ENCODE peak calls at places on chromosomes 3 and 15, in four cellular contexts. One of them, this sample, is unnamed.

GRCh38 chr15:71374607-71375352 is 259.5 kb downstream of the THSD4 start:
- DNase-seq in breast epithelium: no peak
- DNase-seq in IMR-90: peak; percentile 82
- DNase-seq in aorta: no peak
- DNase-seq in this sample: no peak

GRCh38 chr3:34396288-34396687 is 597.9 kb downstream of the PDCD6IP start:
- DNase-seq in breast epithelium: no peak
- DNase-seq in IMR-90: no peak
- DNase-seq in aorta: no peak
- DNase-seq in this sample: no peak

GRCh38 chr3:99895706-99896441 is 78.2 kb downstream of the CMSS1 start:
- DNase-seq in breast epithelium: no peak
- DNase-seq in IMR-90: peak; percentile 95
- DNase-seq in aorta: no peak
- DNase-seq in this sample: no peak

GRCh38 chr3:3196148-3196861 is 16.8 kb upstream of the CRBN start:
- DNase-seq in breast epithelium: no peak
- DNase-seq in IMR-90: no peak
- DNase-seq in aorta: no peak
- DNase-seq in this sample: no peak

GRCh38 chr15:65310431-65311137 is 6.1 kb downstream of the RNU5B-1 start:
- DNase-seq in breast epithelium: no peak
- DNase-seq in IMR-90: peak; percentile 15
- DNase-seq in aorta: no peak
- DNase-seq in this sample: no peak

GRCh38 chr15:86489992-86490391 is 410.3 kb downstream of the AGBL1 start:
- DNase-seq in breast epithelium: no peak
- DNase-seq in IMR-90: no peak
- DNase-seq in aorta: no peak
- DNase-seq in this sample: no peak

GRCh38 chr3:15305366-15305844 is 27.0 kb downstream of the SH3BP5 start:
- DNase-seq in breast epithelium: no peak
- DNase-seq in IMR-90: peak; percentile 49
- DNase-seq in aorta: no peak
- DNase-seq in this sample: no peak

GRCh38 chr3:132344666-132345280 is 27.6 kb downstream of the ACP3 start:
- DNase-seq in breast epithelium: no peak
- DNase-seq in IMR-90: peak; percentile 36
- DNase-seq in aorta: no peak
- DNase-seq in this sample: no peak

GRCh38 chr3:36740822-36741221 is 23.5 kb downstream of the DCLK3 start:
- DNase-seq in breast epithelium: no peak
- DNase-seq in IMR-90: no peak
- DNase-seq in aorta: no peak
- DNase-seq in this sample: no peak

GRCh38 chr15:77002436-77002835 is 7.5 kb downstream of the PSTPIP1 start:
- DNase-seq in breast epithelium: no peak
- DNase-seq in IMR-90: no peak
- DNase-seq in aorta: peak; percentile 35
- DNase-seq in this sample: no peak

GRCh38 chr3:149625795-149626194 is 32.0 kb downstream of the WWTR1 start:
- DNase-seq in breast epithelium: no peak
- DNase-seq in IMR-90: no peak
- DNase-seq in aorta: no peak
- DNase-seq in this sample: no peak

GRCh38 chr15:68344600-68344999 is 67.1 kb downstream of the FEM1B start:
- DNase-seq in breast epithelium: no peak
- DNase-seq in IMR-90: no peak
- DNase-seq in aorta: no peak
- DNase-seq in this sample: no peak

GRCh38 chr3:98457543-98457942 is 5.5 kb upstream of the OR5K1 start:
- DNase-seq in breast epithelium: no peak
- DNase-seq in IMR-90: no peak
- DNase-seq in aorta: no peak
- DNase-seq in this sample: no peak

GRCh38 chr3:188026191-188026968 is 127.6 kb upstream of the LPP start:
- DNase-seq in breast epithelium: no peak
- DNase-seq in IMR-90: no peak
- DNase-seq in aorta: no peak
- DNase-seq in this sample: no peak

GRCh38 chr3:39972508-39972907 is 163.1 kb downstream of the MYRIP start:
- DNase-seq in breast epithelium: no peak
- DNase-seq in IMR-90: no peak
- DNase-seq in aorta: no peak
- DNase-seq in this sample: no peak

GRCh38 chr15:67999320-68000100 is 54.6 kb upstream of the PIAS1 start:
- DNase-seq in breast epithelium: no peak
- DNase-seq in IMR-90: no peak
- DNase-seq in aorta: no peak
- DNase-seq in this sample: no peak

GRCh38 chr3:55591893-55592292 is 104.8 kb upstream of the WNT5A start:
- DNase-seq in breast epithelium: no peak
- DNase-seq in IMR-90: peak; percentile 38
- DNase-seq in aorta: peak; percentile 66
- DNase-seq in this sample: no peak

GRCh38 chr3:10534066-10534465 is 28.7 kb upstream of the ATP2B2 start:
- DNase-seq in breast epithelium: no peak
- DNase-seq in IMR-90: no peak
- DNase-seq in aorta: no peak
- DNase-seq in this sample: peak; percentile 34

GRCh38 chr15:51874751-51875644 is 45.5 kb downstream of the TMOD3 start:
- DNase-seq in breast epithelium: no peak
- DNase-seq in IMR-90: peak; percentile 99
- DNase-seq in aorta: no peak
- DNase-seq in this sample: no peak

GRCh38 chr3:72299321-72299802 is 514.4 kb upstream of the PROK2 start:
- DNase-seq in breast epithelium: no peak
- DNase-seq in IMR-90: peak; percentile 59
- DNase-seq in aorta: no peak
- DNase-seq in this sample: no peak

GRCh38 chr3:115239717-115240116 is 92.6 kb upstream of the ZBTB20 start:
- DNase-seq in breast epithelium: no peak
- DNase-seq in IMR-90: peak; percentile 100
- DNase-seq in aorta: peak; percentile 79
- DNase-seq in this sample: peak; percentile 87

GRCh38 chr3:196360586-196360985 is 22.4 kb upstream of the TM4SF19 start:
- DNase-seq in breast epithelium: no peak
- DNase-seq in IMR-90: peak; percentile 13
- DNase-seq in aorta: no peak
- DNase-seq in this sample: no peak

GRCh38 chr3:78856164-78856563 is 911.6 kb downstream of the ROBO1 start:
- DNase-seq in breast epithelium: no peak
- DNase-seq in IMR-90: no peak
- DNase-seq in aorta: no peak
- DNase-seq in this sample: no peak

GRCh38 chr3:162141232-162141631 is 644.6 kb downstream of the OTOL1 start:
- DNase-seq in breast epithelium: no peak
- DNase-seq in IMR-90: peak; percentile 77
- DNase-seq in aorta: no peak
- DNase-seq in this sample: no peak

GRCh38 chr3:49998326-49998725 is 58.4 kb downstream of the RBM6 start:
- DNase-seq in breast epithelium: no peak
- DNase-seq in IMR-90: peak; percentile 72
- DNase-seq in aorta: no peak
- DNase-seq in this sample: no peak

GRCh38 chr15:37931321-37931720 is 3.1 kb upstream of the TMCO5A start:
- DNase-seq in breast epithelium: no peak
- DNase-seq in IMR-90: peak; percentile 33
- DNase-seq in aorta: no peak
- DNase-seq in this sample: no peak

GRCh38 chr3:169199283-169199682 is 464.2 kb downstream of the MECOM start:
- DNase-seq in breast epithelium: no peak
- DNase-seq in IMR-90: no peak
- DNase-seq in aorta: no peak
- DNase-seq in this sample: no peak

GRCh38 chr3:25903371-25903770 is 113.5 kb downstream of the OXSM start:
- DNase-seq in breast epithelium: no peak
- DNase-seq in IMR-90: no peak
- DNase-seq in aorta: no peak
- DNase-seq in this sample: no peak

GRCh38 chr3:25907081-25907480 is 117.2 kb downstream of the OXSM start:
- DNase-seq in breast epithelium: no peak
- DNase-seq in IMR-90: no peak
- DNase-seq in aorta: no peak
- DNase-seq in this sample: no peak

GRCh38 chr3:25904248-25904647 is 114.4 kb downstream of the OXSM start:
- DNase-seq in breast epithelium: no peak
- DNase-seq in IMR-90: no peak
- DNase-seq in aorta: no peak
- DNase-seq in this sample: no peak

GRCh38 chr3:25902586-25902985 is 112.7 kb downstream of the OXSM start:
- DNase-seq in breast epithelium: no peak
- DNase-seq in IMR-90: no peak
- DNase-seq in aorta: no peak
- DNase-seq in this sample: no peak

DNA sequence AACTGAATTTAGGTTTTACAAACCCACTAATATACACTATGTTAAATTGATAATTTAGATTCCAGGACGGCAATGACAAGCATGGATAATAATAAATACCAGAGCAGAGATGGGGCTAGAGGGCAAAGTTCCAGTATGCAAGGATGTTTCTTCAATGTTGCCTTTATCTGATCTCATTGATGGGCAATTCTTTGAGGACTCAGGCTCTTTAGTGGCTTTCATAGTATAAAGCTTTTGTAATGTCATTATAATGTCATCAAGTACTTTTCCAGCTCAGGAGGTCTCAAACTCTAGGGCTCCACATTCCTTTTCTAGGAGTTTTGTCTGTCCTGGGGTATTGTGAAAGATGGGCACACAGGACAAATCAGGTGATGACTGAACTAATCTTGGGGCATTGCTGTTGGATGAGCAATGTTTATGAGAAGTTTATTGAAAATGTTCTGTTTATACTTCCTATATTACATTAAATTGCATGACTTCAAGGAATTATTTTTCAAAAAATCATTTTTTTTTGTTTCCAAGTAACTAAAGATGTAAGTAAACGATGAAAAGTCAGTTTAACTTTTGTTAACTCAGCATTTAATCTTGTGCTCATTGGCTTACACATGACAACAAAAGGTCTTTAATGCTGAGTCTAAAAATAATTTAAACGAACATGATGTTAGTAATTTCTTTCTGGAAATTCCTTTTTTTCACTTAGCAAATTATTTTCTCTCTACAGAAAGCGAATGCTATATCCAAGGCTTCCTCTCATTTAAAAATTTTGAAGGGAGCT is 116.4 kb downstream of the OXSM start:
- DNase-seq in breast epithelium: no peak
- DNase-seq in IMR-90: peak; percentile 16
- DNase-seq in aorta: no peak
- DNase-seq in this sample: no peak
- H3K4me3 ChIP-seq in breast epithelium: no peak overlapping the region
- H3K4me3 ChIP-seq in IMR-90: no peak overlapping the region
- H3K4me3 ChIP-seq in aorta: no peak overlapping the region
- H3K4me3 ChIP-seq in this sample: no peak overlapping the region

GRCh38 chr3:52218454-52218853 is 7.0 kb downstream of the TLR9 start:
- DNase-seq in breast epithelium: no peak
- DNase-seq in IMR-90: no peak
- DNase-seq in aorta: no peak
- DNase-seq in this sample: no peak
- H3K36me3 ChIP-seq in breast epithelium: peaks cover 4% of the 10 kb centered on the region
- H3K36me3 ChIP-seq in IMR-90: peaks cover 21% of the 10 kb centered on the region
- H3K36me3 ChIP-seq in aorta: no peaks in the 10 kb centered on the region
- H3K36me3 ChIP-seq in this sample: no peaks in the 10 kb centered on the region

DNA sequence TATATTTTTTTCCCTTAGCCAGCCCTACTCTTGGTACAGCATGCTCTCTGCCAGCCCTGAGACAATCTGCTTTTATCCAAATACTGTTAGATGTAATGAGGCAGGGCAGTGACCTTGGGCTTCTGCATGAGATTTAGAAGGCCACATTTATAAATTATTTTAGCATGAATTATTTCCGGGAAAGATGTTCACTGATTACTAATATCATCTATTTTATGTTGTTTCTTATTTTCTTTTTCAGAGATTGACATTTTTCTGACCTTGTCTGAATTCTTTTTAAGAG is 23.1 kb downstream of the CRTC3 start:
- DNase-seq in breast epithelium: no peak
- DNase-seq in IMR-90: no peak
- DNase-seq in aorta: no peak
- DNase-seq in this sample: no peak
- H3K4me3 ChIP-seq in breast epithelium: no peak overlapping the region
- H3K4me3 ChIP-seq in IMR-90: no peak overlapping the region
- H3K4me3 ChIP-seq in aorta: no peak overlapping the region
- H3K4me3 ChIP-seq in this sample: no peak overlapping the region

GRCh38 chr15:69424001-69424400 is 9.9 kb downstream of the KIF23 start:
- DNase-seq in breast epithelium: no peak
- DNase-seq in IMR-90: peak; percentile 21
- DNase-seq in aorta: no peak
- DNase-seq in this sample: no peak
- H3K36me3 ChIP-seq in breast epithelium: no peaks in the 10 kb centered on the region
- H3K36me3 ChIP-seq in IMR-90: peaks cover 9% of the 10 kb centered on the region
- H3K36me3 ChIP-seq in aorta: no peaks in the 10 kb centered on the region
- H3K36me3 ChIP-seq in this sample: no peaks in the 10 kb centered on the region

GRCh38 chr3:111324142-111324541 is 217.9 kb upstream of the CD96 start:
- DNase-seq in breast epithelium: no peak
- DNase-seq in IMR-90: no peak
- DNase-seq in aorta: no peak
- DNase-seq in this sample: no peak
- H3K4me3 ChIP-seq in breast epithelium: no peak overlapping the region
- H3K4me3 ChIP-seq in IMR-90: no peak overlapping the region
- H3K4me3 ChIP-seq in aorta: no peak overlapping the region
- H3K4me3 ChIP-seq in this sample: no peak overlapping the region